ENCODE peak calls at places on chromosomes 11 and 22, in five cellular contexts. One of them, this sample, is unnamed.

GRCh38 chr11:69385466-69385820 is 91.5 kb downstream of the MYEOV start:
- DNase-seq in fibroblast of mammary gland: no peak
- DNase-seq in CD8-positive, alpha-beta T cell: no peak
- DNase-seq in heart right ventricle: no peak
- DNase-seq in neural crest cell: no peak
- DNase-seq in this sample: no peak

GRCh38 chr22:40058265-40058664 is 63.5 kb downstream of the FAM83F start:
- DNase-seq in fibroblast of mammary gland: no peak
- DNase-seq in neural crest cell: no peak
- DNase-seq in heart right ventricle: peak; percentile 23
- DNase-seq in CD8-positive, alpha-beta T cell: no peak
- DNase-seq in this sample: no peak

GRCh38 chr22:43827926-43828710 is 16.0 kb upstream of the EFCAB6 start:
- DNase-seq in CD8-positive, alpha-beta T cell: no peak
- DNase-seq in fibroblast of mammary gland: no peak
- DNase-seq in heart right ventricle: no peak
- DNase-seq in neural crest cell: no peak
- DNase-seq in this sample: no peak

GRCh38 chr22:49299821-49300231 is 527.8 kb downstream of the BRD1 start:
- DNase-seq in CD8-positive, alpha-beta T cell: no peak
- DNase-seq in fibroblast of mammary gland: no peak
- DNase-seq in heart right ventricle: no peak
- DNase-seq in neural crest cell: no peak
- DNase-seq in this sample: no peak

GRCh38 chr22:45271667-45272188 is 13.0 kb upstream of the UPK3A start:
- DNase-seq in fibroblast of mammary gland: peak; percentile 21
- DNase-seq in CD8-positive, alpha-beta T cell: no peak
- DNase-seq in neural crest cell: no peak
- DNase-seq in heart right ventricle: peak; percentile 63
- DNase-seq in this sample: no peak

GRCh38 chr11:119696378-119697157 is 32.4 kb downstream of the NECTIN1 start:
- DNase-seq in fibroblast of mammary gland: no peak
- DNase-seq in CD8-positive, alpha-beta T cell: no peak
- DNase-seq in neural crest cell: no peak
- DNase-seq in heart right ventricle: no peak
- DNase-seq in this sample: no peak

GRCh38 chr11:97461934-97462333 is 1072.1 kb downstream of the JRKL start:
- DNase-seq in heart right ventricle: peak; percentile 2
- DNase-seq in neural crest cell: no peak
- DNase-seq in CD8-positive, alpha-beta T cell: no peak
- DNase-seq in fibroblast of mammary gland: no peak
- DNase-seq in this sample: no peak

GRCh38 chr11:96554236-96554635 is 164.4 kb downstream of the JRKL start:
- DNase-seq in CD8-positive, alpha-beta T cell: no peak
- DNase-seq in heart right ventricle: no peak
- DNase-seq in neural crest cell: no peak
- DNase-seq in fibroblast of mammary gland: no peak
- DNase-seq in this sample: no peak

GRCh38 chr11:113351061-113351460 is 36.5 kb upstream of the ANKK1 start:
- DNase-seq in fibroblast of mammary gland: no peak
- DNase-seq in heart right ventricle: no peak
- DNase-seq in neural crest cell: no peak
- DNase-seq in CD8-positive, alpha-beta T cell: no peak
- DNase-seq in this sample: no peak

GRCh38 chr11:12111482-12112149 is 1.2 kb downstream of the MICAL2 start:
- DNase-seq in fibroblast of mammary gland: no peak
- DNase-seq in heart right ventricle: no peak
- DNase-seq in neural crest cell: no peak
- DNase-seq in CD8-positive, alpha-beta T cell: no peak
- DNase-seq in this sample: no peak

GRCh38 chr22:27115816-27116256 is 458.4 kb downstream of the MIAT start:
- DNase-seq in CD8-positive, alpha-beta T cell: no peak
- DNase-seq in fibroblast of mammary gland: peak; percentile 17
- DNase-seq in neural crest cell: no peak
- DNase-seq in heart right ventricle: no peak
- DNase-seq in this sample: no peak

DNA sequence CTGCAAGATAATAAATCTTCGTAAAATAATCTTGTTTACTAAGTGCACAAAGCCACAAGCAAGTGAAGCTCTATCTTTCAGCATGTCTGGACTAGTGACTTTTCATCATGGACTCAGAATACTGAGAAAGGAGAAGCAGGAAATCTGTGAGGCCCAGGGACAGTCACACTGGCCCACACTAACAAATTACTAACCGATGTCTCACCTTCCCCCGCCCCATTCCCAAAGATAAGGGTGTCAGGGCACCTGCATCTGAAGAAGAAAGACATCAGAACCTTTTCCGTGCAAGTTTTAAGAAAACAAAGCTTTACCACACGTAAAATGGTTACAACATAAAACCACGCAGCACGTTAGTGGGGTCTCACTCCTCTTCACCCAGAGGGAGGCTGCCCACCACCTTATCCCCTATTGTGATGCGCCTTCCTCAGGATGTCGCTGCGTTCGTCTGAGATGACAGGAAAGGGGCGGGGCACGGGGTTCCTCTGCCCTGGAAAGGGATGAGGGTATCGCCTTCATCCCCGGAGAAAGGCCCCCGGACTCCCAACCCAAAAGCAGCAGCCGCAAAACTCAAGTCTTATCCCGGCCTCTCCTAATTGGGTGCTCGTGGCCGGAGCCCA is 603 bp downstream of the BTBD10 start:
- DNase-seq in heart right ventricle: peak; percentile 59
- DNase-seq in CD8-positive, alpha-beta T cell: no peak
- DNase-seq in fibroblast of mammary gland: peak; percentile 24
- DNase-seq in neural crest cell: peak; percentile 54
- DNase-seq in this sample: no peak
- TF ChIP-seq CTCF in heart right ventricle: no peak
- TF ChIP-seq CTCF in CD8-positive, alpha-beta T cell: no peak
- TF ChIP-seq CTCF in fibroblast of mammary gland: no peak
- TF ChIP-seq CTCF in neural crest cell: no peak
- TF ChIP-seq CTCF in this sample: peak; percentile 8

GRCh38 chr22:19843107-19843856 is 11.4 kb downstream of the GNB1L start:
- DNase-seq in CD8-positive, alpha-beta T cell: no peak
- DNase-seq in fibroblast of mammary gland: no peak
- DNase-seq in neural crest cell: no peak
- DNase-seq in heart right ventricle: no peak
- DNase-seq in this sample: peak; percentile 61

GRCh38 chr22:19840955-19841640 is 13.6 kb downstream of the GNB1L start:
- DNase-seq in heart right ventricle: no peak
- DNase-seq in fibroblast of mammary gland: no peak
- DNase-seq in neural crest cell: no peak
- DNase-seq in CD8-positive, alpha-beta T cell: no peak
- DNase-seq in this sample: no peak

GRCh38 chr22:19840059-19840458 is 14.6 kb downstream of the GNB1L start:
- DNase-seq in fibroblast of mammary gland: no peak
- DNase-seq in CD8-positive, alpha-beta T cell: no peak
- DNase-seq in neural crest cell: no peak
- DNase-seq in heart right ventricle: no peak
- DNase-seq in this sample: no peak

GRCh38 chr22:19842386-19843106 is 12.1 kb downstream of the GNB1L start:
- DNase-seq in fibroblast of mammary gland: no peak
- DNase-seq in heart right ventricle: no peak
- DNase-seq in CD8-positive, alpha-beta T cell: no peak
- DNase-seq in neural crest cell: no peak
- DNase-seq in this sample: no peak

GRCh38 chr22:19841641-19842385 is 12.9 kb downstream of the GNB1L start:
- DNase-seq in CD8-positive, alpha-beta T cell: no peak
- DNase-seq in neural crest cell: no peak
- DNase-seq in heart right ventricle: no peak
- DNase-seq in fibroblast of mammary gland: no peak
- DNase-seq in this sample: no peak
- TF ChIP-seq CTCF in CD8-positive, alpha-beta T cell: no peak
- TF ChIP-seq CTCF in neural crest cell: no peak
- TF ChIP-seq CTCF in heart right ventricle: no peak
- TF ChIP-seq CTCF in fibroblast of mammary gland: no peak
- TF ChIP-seq CTCF in this sample: no peak

DNA sequence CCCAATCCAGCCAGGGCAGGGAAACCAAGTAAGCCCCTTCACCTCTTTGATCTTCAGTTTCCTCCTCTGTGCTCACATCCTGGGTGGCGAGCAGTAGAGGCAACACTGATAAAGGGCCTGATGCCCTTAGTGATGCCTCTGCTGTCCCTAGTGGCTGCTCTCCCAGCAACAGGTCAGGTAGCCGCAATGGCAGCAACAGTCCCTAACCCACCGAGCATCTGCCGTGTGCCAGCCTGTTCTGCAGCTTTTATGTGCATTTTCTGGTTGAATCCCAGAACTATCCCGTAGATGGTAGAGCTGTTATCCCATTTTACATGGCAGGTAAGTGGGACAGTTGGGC is 5.2 kb downstream of the SCYL1 start:
- DNase-seq in fibroblast of mammary gland: no peak
- DNase-seq in CD8-positive, alpha-beta T cell: no peak
- DNase-seq in heart right ventricle: no peak
- DNase-seq in neural crest cell: no peak
- DNase-seq in this sample: peak; percentile 11
- TF ChIP-seq CTCF in fibroblast of mammary gland: peak; percentile 21
- TF ChIP-seq CTCF in CD8-positive, alpha-beta T cell: peak; percentile 42
- TF ChIP-seq CTCF in heart right ventricle: peak; percentile 7
- TF ChIP-seq CTCF in neural crest cell: peak; percentile 49
- TF ChIP-seq CTCF in this sample: no peak

DNA sequence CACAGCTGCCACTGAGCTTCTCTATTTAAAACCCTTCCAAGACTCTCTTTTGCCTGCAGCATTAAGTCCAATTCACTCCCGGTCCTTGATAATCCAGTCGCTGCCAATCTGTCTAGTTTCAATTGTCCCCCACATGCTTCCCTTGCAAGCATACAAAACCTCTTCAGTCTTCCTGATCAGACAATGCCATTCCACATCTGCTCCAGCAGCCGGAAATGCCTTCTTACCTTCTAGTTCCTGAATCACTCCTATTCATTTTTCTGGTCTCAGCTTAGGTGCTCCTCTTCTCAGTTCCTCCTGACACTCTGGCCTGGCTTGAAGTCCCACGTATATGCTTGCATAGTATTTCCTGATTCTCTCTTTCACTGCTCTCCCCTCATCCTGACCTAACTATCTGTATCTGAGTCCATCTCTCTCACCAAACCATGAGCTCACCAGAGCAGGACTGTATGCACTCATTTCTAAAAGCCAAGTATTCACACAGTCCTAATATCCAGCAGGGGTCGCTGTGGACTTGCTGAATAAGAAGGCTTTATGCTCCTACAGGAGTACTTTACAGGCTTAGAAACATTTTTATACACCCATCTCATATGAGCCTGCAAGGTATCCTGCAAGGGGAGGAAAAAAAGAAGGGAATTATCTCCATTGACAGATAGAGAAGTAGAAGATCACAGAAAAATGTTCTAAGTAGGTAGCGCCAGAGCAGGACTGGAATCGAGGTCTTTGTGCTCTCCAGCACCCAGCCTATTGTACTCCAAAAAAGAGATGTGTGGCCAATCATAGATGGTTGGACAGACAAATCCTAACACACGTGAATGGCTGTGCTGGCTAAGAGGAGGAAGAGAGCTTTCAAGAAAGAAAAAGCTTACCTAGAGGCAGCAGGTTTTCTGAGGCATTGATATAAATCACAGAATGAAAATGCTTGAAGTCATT is 19.2 kb downstream of the XRRA1 start:
- DNase-seq in CD8-positive, alpha-beta T cell: peak; percentile 30
- DNase-seq in heart right ventricle: no peak
- DNase-seq in fibroblast of mammary gland: peak; percentile 95
- DNase-seq in neural crest cell: peak; percentile 57
- DNase-seq in this sample: no peak
- TF ChIP-seq CTCF in CD8-positive, alpha-beta T cell: peak; percentile 90
- TF ChIP-seq CTCF in heart right ventricle: peak; percentile 85
- TF ChIP-seq CTCF in fibroblast of mammary gland: peak; percentile 93
- TF ChIP-seq CTCF in neural crest cell: peak; percentile 93
- TF ChIP-seq CTCF in this sample: peak; percentile 91

GRCh38 chr22:22201185-22201924 is 43.2 kb upstream of the VPREB1 start:
- DNase-seq in CD8-positive, alpha-beta T cell: peak; percentile 42
- DNase-seq in fibroblast of mammary gland: peak; percentile 39
- DNase-seq in heart right ventricle: peak; percentile 50
- DNase-seq in neural crest cell: no peak
- DNase-seq in this sample: no peak
- TF ChIP-seq CTCF in CD8-positive, alpha-beta T cell: no peak
- TF ChIP-seq CTCF in fibroblast of mammary gland: peak; percentile 70
- TF ChIP-seq CTCF in heart right ventricle: no peak
- TF ChIP-seq CTCF in neural crest cell: peak; percentile 41
- TF ChIP-seq CTCF in this sample: peak; percentile 41

GRCh38 chr11:118294053-118294452 is 10.5 kb upstream of the CD3E start:
- DNase-seq in neural crest cell: no peak
- DNase-seq in fibroblast of mammary gland: no peak
- DNase-seq in CD8-positive, alpha-beta T cell: no peak
- DNase-seq in heart right ventricle: no peak
- DNase-seq in this sample: no peak

GRCh38 chr11:118295199-118295598 is 9.3 kb upstream of the CD3E start:
- DNase-seq in heart right ventricle: no peak
- DNase-seq in fibroblast of mammary gland: no peak
- DNase-seq in neural crest cell: no peak
- DNase-seq in CD8-positive, alpha-beta T cell: no peak
- DNase-seq in this sample: no peak

GRCh38 chr11:118291453-118291852 is 13.1 kb upstream of the CD3E start:
- DNase-seq in neural crest cell: no peak
- DNase-seq in fibroblast of mammary gland: peak; percentile 58
- DNase-seq in CD8-positive, alpha-beta T cell: no peak
- DNase-seq in heart right ventricle: no peak
- DNase-seq in this sample: no peak

GRCh38 chr11:118290923-118291322 is 13.6 kb upstream of the CD3E start:
- DNase-seq in heart right ventricle: no peak
- DNase-seq in fibroblast of mammary gland: peak; percentile 17
- DNase-seq in CD8-positive, alpha-beta T cell: no peak
- DNase-seq in neural crest cell: no peak
- DNase-seq in this sample: no peak

GRCh38 chr11:118295834-118296454 is 8.6 kb upstream of the CD3E start:
- DNase-seq in heart right ventricle: no peak
- DNase-seq in fibroblast of mammary gland: peak; percentile 47
- DNase-seq in CD8-positive, alpha-beta T cell: no peak
- DNase-seq in neural crest cell: no peak
- DNase-seq in this sample: no peak
- TF ChIP-seq CTCF in heart right ventricle: peak; percentile 61
- TF ChIP-seq CTCF in fibroblast of mammary gland: peak; percentile 59
- TF ChIP-seq CTCF in CD8-positive, alpha-beta T cell: peak; percentile 64
- TF ChIP-seq CTCF in neural crest cell: peak; percentile 63
- TF ChIP-seq CTCF in this sample: peak; percentile 61

GRCh38 chr22:50609599-50609998 is 9.0 kb downstream of the MAPK8IP2 start:
- DNase-seq in heart right ventricle: no peak
- DNase-seq in CD8-positive, alpha-beta T cell: no peak
- DNase-seq in fibroblast of mammary gland: no peak
- DNase-seq in neural crest cell: no peak
- DNase-seq in this sample: no peak
- TF ChIP-seq CTCF in heart right ventricle: no peak
- TF ChIP-seq CTCF in CD8-positive, alpha-beta T cell: no peak
- TF ChIP-seq CTCF in fibroblast of mammary gland: no peak
- TF ChIP-seq CTCF in neural crest cell: no peak
- TF ChIP-seq CTCF in this sample: no peak

GRCh38 chr11:810040-810567 is 337 bp downstream of the RPLP2 start:
- DNase-seq in heart right ventricle: no peak
- DNase-seq in CD8-positive, alpha-beta T cell: no peak
- DNase-seq in fibroblast of mammary gland: no peak
- DNase-seq in neural crest cell: no peak
- DNase-seq in this sample: no peak
- TF ChIP-seq CTCF in heart right ventricle: peak; percentile 15
- TF ChIP-seq CTCF in CD8-positive, alpha-beta T cell: no peak
- TF ChIP-seq CTCF in fibroblast of mammary gland: no peak
- TF ChIP-seq CTCF in neural crest cell: peak; percentile 19
- TF ChIP-seq CTCF in this sample: no peak

This sample was measured in D721Med.